ENCODE peak calls at places on chromosomes 3 and 15, in ten cellular contexts. K is esophagus squamous epithelium; U is HL-60; W is astrocyte of the cerebellum; A is uterus; S is A549; J is IMR-90; R is cardiac fibroblast; O is lower lobe of right lung; M is CD4-positive, CD25-positive, alpha-beta regulatory T cell. V is an unnamed sample.

GRCh38 chr3:191244242-191244867 is 45.3 kb downstream of the OSTN start:
- DNase-seq in K (no peak), U (no peak), W (no peak), A (no peak), S (peak; percentile 4), J (peak; percentile 35), R (peak; percentile 59), O (no peak), M (peak; percentile 2), V (no peak)

GRCh38 chr3:194274424-194275085 is 76.6 kb downstream of the CPN2 start:
- DNase-seq in K (no peak), U (no peak), W (no peak), A (peak; percentile 9), S (no peak), J (no peak), R (peak; percentile 45), O (peak; percentile 14), M (no peak), V (peak; percentile 17)

GRCh38 chr15:31345606-31346366 is 19.2 kb downstream of the KLF13 start:
- DNase-seq in K (no peak), U (no peak), W (no peak), A (no peak), S (no peak), J (no peak), R (no peak), O (no peak), M (peak; percentile 42), V (no peak)

GRCh38 chr3:172355836-172356235 is 92.4 kb downstream of the GHSR start:
- DNase-seq in K (no peak), U (no peak), W (peak; percentile 87), A (peak; percentile 51), S (peak; percentile 28), J (peak; percentile 98), R (peak; percentile 95), O (no peak), M (no peak), V (no peak)

GRCh38 chr3:133206921-133207320 is 168.7 kb downstream of the TMEM108 start:
- DNase-seq in K (no peak), U (no peak), W (no peak), A (no peak), S (no peak), J (no peak), R (no peak), O (no peak), M (no peak), V (no peak)

GRCh38 chr3:36944012-36944640 is 728 bp downstream of the TRANK1 start:
- DNase-seq in K (no peak), U (peak; percentile 14), W (peak; percentile 15), A (peak; percentile 56), S (peak; percentile 49), J (peak; percentile 59), R (peak; percentile 60), O (peak; percentile 72), M (peak; percentile 56), V (peak; percentile 21)

GRCh38 chr3:15903164-15903563 is 105.4 kb upstream of the ANKRD28 start:
- DNase-seq in K (no peak), U (no peak), W (no peak), A (peak; percentile 61), S (no peak), J (peak; percentile 19), R (peak; percentile 36), O (no peak), M (no peak), V (peak; percentile 64)

GRCh38 chr3:29802057-29802456 is 521.2 kb downstream of the RBMS3 start:
- DNase-seq in K (no peak), U (no peak), W (no peak), A (no peak), S (no peak), J (no peak), R (no peak), O (no peak), M (no peak), V (no peak)

GRCh38 chr3:101069796-101070195 is 76.6 kb upstream of the ABI3BP start:
- DNase-seq in K (no peak), U (no peak), W (no peak), A (no peak), S (no peak), J (peak; percentile 22), R (no peak), O (no peak), M (no peak), V (no peak)

GRCh38 chr15:77607111-77607893 is 25.4 kb downstream of the LINGO1 start:
- DNase-seq in K (no peak), U (no peak), W (no peak), A (peak; percentile 54), S (no peak), J (peak; percentile 39), R (peak; percentile 77), O (no peak), M (no peak), V (no peak)

GRCh38 chr15:87267798-87268197 is 988.7 kb downstream of the NTRK3 start:
- DNase-seq in K (no peak), U (no peak), W (peak; percentile 61), A (no peak), S (no peak), J (peak; percentile 36), R (peak; percentile 94), O (no peak), M (no peak), V (no peak)

GRCh38 chr15:77354064-77354463 is 65.8 kb downstream of the PEAK1 start:
- DNase-seq in K (no peak), U (no peak), W (no peak), A (no peak), S (peak; percentile 56), J (no peak), R (no peak), O (no peak), M (no peak), V (no peak)

GRCh38 chr3:64215084-64215483 is 10.2 kb downstream of the PRICKLE2 start:
- DNase-seq in K (no peak), U (no peak), W (no peak), A (no peak), S (no peak), J (no peak), R (no peak), O (no peak), M (no peak), V (no peak)

GRCh38 chr3:64215559-64215958 is 9.7 kb downstream of the PRICKLE2 start:
- DNase-seq in K (no peak), U (no peak), W (no peak), A (no peak), S (no peak), J (no peak), R (no peak), O (no peak), M (no peak), V (no peak)

GRCh38 chr3:64214002-64214696 is 11.1 kb downstream of the PRICKLE2 start:
- DNase-seq in K (no peak), U (no peak), W (peak; percentile 95), A (peak; percentile 80), S (no peak), J (peak; percentile 82), R (peak; percentile 78), O (peak; percentile 62), M (no peak), V (peak; percentile 57)

GRCh38 chr3:64214697-64215018 is 10.6 kb downstream of the PRICKLE2 start:
- DNase-seq in K (no peak), U (no peak), W (no peak), A (peak; percentile 82), S (no peak), J (peak; percentile 76), R (peak; percentile 62), O (no peak), M (no peak), V (no peak)

GRCh38 chr3:64213224-64213893 is 11.9 kb downstream of the PRICKLE2 start:
- DNase-seq in K (no peak), U (no peak), W (peak; percentile 41), A (no peak), S (no peak), J (no peak), R (no peak), O (no peak), M (no peak), V (no peak)
- H3K4me3 ChIP-seq in K (no peak overlapping the region), U (no peak overlapping the region), W (no peak overlapping the region), A (no peak overlapping the region), S (no peak overlapping the region), J (no peak overlapping the region), R (peak overlapping the region; percentile 6), O (peak overlapping the region; percentile 24), M (no peak overlapping the region), V (peak overlapping the region; percentile 60)

GRCh38 chr3:129756871-129757270 is 136.6 kb downstream of the TMCC1 start:
- DNase-seq in K (no peak), U (no peak), W (peak; percentile 44), A (no peak), S (no peak), J (peak; percentile 66), R (peak; percentile 22), O (no peak), M (no peak), V (no peak)

GRCh38 chr3:129764090-129764489 is 129.4 kb downstream of the TMCC1 start:
- DNase-seq in K (no peak), U (no peak), W (no peak), A (no peak), S (no peak), J (no peak), R (no peak), O (no peak), M (no peak), V (no peak)

DNA sequence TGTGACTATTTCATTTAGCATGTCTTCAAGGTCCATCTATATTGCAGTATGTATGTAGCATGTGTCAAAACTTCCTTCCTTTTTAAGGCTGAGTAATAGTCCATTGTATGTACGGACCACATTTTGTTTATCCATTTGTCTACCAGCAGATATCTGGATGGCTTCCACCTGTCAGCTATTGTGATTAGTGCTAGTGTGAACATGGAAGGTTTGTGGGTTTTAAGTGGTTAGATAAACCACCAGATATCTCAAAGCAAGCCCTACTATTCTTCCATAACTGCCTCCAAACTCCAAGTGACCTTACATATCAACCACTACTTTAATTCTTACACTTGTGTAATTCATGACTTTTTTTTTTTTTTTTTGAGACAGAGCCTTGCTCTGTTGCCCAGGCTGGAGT is 134.6 kb downstream of the TMCC1 start:
- DNase-seq in K (no peak), U (no peak), W (no peak), A (no peak), S (no peak), J (no peak), R (peak; percentile 4), O (no peak), M (no peak), V (no peak)
- H3K4me3 ChIP-seq in K (no peak overlapping the region), U (no peak overlapping the region), W (no peak overlapping the region), A (no peak overlapping the region), S (no peak overlapping the region), J (no peak overlapping the region), R (no peak overlapping the region), O (no peak overlapping the region), M (no peak overlapping the region), V (no peak overlapping the region)

DNA sequence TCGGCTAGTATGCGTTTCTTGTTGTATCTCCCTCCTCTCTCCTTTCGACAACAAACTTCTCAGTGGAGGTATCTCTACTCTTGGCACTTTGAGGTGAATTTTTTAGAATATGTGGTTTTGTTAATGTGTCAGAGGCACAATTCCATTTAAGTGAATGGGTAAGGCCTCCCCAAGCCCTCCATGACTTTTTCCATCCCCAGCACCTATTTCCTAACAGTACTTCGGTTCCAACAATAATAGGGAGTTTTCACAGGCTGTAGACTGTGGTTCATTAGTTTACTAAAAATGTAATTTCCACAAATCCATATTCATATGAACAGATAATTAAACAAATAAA is 74.2 kb downstream of the TM4SF4 start:
- DNase-seq in K (no peak), U (no peak), W (no peak), A (no peak), S (no peak), J (no peak), R (peak; percentile 45), O (no peak), M (no peak), V (no peak)
- H3K4me3 ChIP-seq in K (no peak overlapping the region), U (no peak overlapping the region), W (no peak overlapping the region), A (no peak overlapping the region), S (peak overlapping the region; percentile 21), J (no peak overlapping the region), R (no peak overlapping the region), O (no peak overlapping the region), M (no peak overlapping the region), V (no peak overlapping the region)

GRCh38 chr3:39019299-39019698 is 32.4 kb downstream of the SCN11A start:
- DNase-seq in K (no peak), U (no peak), W (no peak), A (no peak), S (no peak), J (no peak), R (no peak), O (no peak), M (no peak), V (no peak)
- H3K4me3 ChIP-seq in K (no peak overlapping the region), U (no peak overlapping the region), W (no peak overlapping the region), A (no peak overlapping the region), S (no peak overlapping the region), J (no peak overlapping the region), R (no peak overlapping the region), O (no peak overlapping the region), M (no peak overlapping the region), V (no peak overlapping the region)

V was measured in breast epithelium.